ENCODE peak calls at places on chromosomes 16 and 17, in four cellular contexts. H is suprapubic skin, B is heart left ventricle, U is PC-3. L is an unnamed sample.

GRCh38 chr16:69397821-69398521 is 12.2 kb upstream of the TERF2 start:
- DNase-seq in B (peak; percentile 71), U (peak; percentile 47), H (no peak), L (peak; percentile 58)

GRCh38 chr17:65514541-65514940 is 46.9 kb downstream of the AXIN2 start:
- DNase-seq in B (no peak), U (no peak), H (peak; percentile 52), L (no peak)

GRCh38 chr17:42673885-42674754 is 2.7 kb downstream of the PLEKHH3 start:
- DNase-seq in U (no peak), H (peak; percentile 83), B (peak; percentile 87), L (no peak)

GRCh38 chr16:47565454-47565853 is 104.3 kb downstream of the PHKB start:
- DNase-seq in U (peak; percentile 12), H (peak; percentile 69), B (peak; percentile 61), L (peak; percentile 17)

GRCh38 chr16:23552171-23552570 is 5.0 kb downstream of the EARS2 start:
- DNase-seq in B (no peak), U (no peak), H (no peak), L (no peak)

GRCh38 chr16:75764154-75764768 is 38.0 kb upstream of the CPHXL start:
- DNase-seq in H (no peak), U (peak; percentile 64), B (peak; percentile 45), L (peak; percentile 79)

GRCh38 chr17:66691644-66692500 is 143.0 kb upstream of the CACNG5 start:
- DNase-seq in H (no peak), B (no peak), U (peak; percentile 78), L (no peak)

GRCh38 chr16:72172105-72173034 is at the start of gene PMFBP1:
- DNase-seq in U (peak; percentile 74), B (peak; percentile 39), H (no peak), L (peak; percentile 80)

GRCh38 chr16:83692224-83692623 is 115.6 kb upstream of the HSBP1 start:
- DNase-seq in B (no peak), U (no peak), H (no peak), L (no peak)

GRCh38 chr16:10332301-10332700 is 53.6 kb upstream of the ATF7IP2 start:
- DNase-seq in U (no peak), H (no peak), B (peak; percentile 13), L (no peak)

DNA sequence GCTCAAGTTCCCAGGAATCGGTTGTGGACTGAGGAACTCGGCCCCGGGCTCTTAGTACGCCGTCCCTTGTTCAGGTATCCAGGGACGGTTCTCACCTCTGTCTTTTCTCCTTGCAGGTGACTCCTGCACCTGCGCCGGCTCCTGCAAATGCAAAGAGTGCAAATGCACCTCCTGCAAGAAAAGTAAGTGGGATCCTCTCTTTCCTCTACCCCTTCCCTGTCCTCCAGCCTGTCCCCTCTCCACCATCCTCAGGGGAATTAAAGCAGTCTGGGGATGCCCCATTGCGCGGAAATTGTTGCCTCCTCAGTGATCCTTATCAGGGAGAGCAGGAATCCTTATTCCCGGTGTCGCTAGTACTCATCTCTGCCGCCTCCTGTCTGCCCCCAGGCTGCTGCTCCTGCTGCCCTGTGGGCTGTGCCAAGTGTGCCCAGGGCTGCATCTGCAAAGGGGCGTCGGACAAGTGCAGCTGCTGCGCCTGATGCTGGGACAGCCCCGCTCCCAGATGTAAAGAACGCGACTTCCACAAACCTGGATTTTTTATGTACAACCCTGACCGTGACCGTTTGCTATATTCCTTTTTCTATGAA is 585 bp downstream of the MT2A start:
- DNase-seq in H (no peak), B (no peak), U (no peak), L (no peak)
- H3K27ac ChIP-seq in H (peak overlapping the region; percentile 96), B (peak overlapping the region; percentile 86), U (peak overlapping the region; percentile 78), L (peak overlapping the region; percentile 90)

GRCh38 chr17:48606892-48607241 is 2.1 kb upstream of the HOXB6 start:
- DNase-seq in H (no peak), U (no peak), B (no peak), L (no peak)

GRCh38 chr17:48608921-48609505 is 1.8 kb downstream of the HOXB7 start:
- DNase-seq in H (no peak), B (no peak), U (no peak), L (no peak)

GRCh38 chr17:48609754-48610281 is 999 bp downstream of the HOXB7 start:
- DNase-seq in U (no peak), B (no peak), H (no peak), L (no peak)

GRCh38 chr17:48610282-48611211 is at the start of gene HOXB7:
- DNase-seq in B (peak; percentile 32), U (no peak), H (peak; percentile 91), L (no peak)

GRCh38 chr17:48608494-48608834 is 2.4 kb downstream of the HOXB7 start:
- DNase-seq in H (no peak), B (no peak), U (no peak), L (no peak)
- H3K4me3 ChIP-seq in H (no peak overlapping the region), B (no peak overlapping the region), U (no peak overlapping the region), L (no peak overlapping the region)

DNA sequence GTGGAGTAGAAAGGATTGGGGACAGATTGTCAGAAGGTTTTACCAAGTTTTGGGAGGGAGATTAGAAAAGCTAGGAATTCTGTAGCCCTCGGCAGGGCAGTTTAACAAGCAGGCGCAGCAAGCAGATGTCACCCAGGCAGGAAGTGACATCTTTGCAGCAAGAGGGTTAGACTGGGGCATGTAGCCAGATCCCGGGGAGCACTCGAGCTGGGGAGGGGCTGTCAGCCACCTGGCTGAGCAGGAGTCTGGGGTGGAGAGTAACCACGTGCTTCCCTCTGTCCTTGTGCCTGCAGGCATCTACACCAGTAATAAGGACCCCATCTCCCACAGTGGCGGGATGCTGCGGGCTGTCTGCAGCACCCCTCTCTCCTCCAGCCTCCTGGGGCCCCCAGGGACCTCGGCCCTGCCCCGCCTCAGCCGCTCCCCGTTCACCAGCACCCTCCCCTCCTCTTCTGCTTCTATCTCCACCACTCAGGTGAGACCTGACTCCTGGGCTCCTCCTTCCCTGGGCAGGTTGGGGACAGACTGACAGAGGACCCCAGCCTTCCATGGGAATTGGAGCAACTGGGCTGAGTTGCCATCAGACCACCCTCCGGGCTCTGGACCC is 12.2 kb downstream of the MLLT6 start:
- DNase-seq in H (no peak), U (no peak), B (no peak), L (no peak)
- H3K4me1 ChIP-seq in H (peaks cover 10% of the 10 kb centered on the region), U (no peaks in the 10 kb centered on the region), B (no peaks in the 10 kb centered on the region), L (peaks cover 6% of the 10 kb centered on the region)

GRCh38 chr16:88938119-88938932 is 38.7 kb downstream of the CBFA2T3 start:
- DNase-seq in B (no peak), U (no peak), H (no peak), L (no peak)

GRCh38 chr16:88939814-88940195 is 37.2 kb downstream of the CBFA2T3 start:
- DNase-seq in B (peak; percentile 76), H (no peak), U (no peak), L (no peak)

GRCh38 chr16:88936913-88937666 is 39.9 kb downstream of the CBFA2T3 start:
- DNase-seq in U (no peak), B (no peak), H (no peak), L (no peak)

GRCh38 chr16:88940196-88941050 is 36.6 kb downstream of the CBFA2T3 start:
- DNase-seq in B (no peak), U (no peak), H (no peak), L (no peak)

DNA sequence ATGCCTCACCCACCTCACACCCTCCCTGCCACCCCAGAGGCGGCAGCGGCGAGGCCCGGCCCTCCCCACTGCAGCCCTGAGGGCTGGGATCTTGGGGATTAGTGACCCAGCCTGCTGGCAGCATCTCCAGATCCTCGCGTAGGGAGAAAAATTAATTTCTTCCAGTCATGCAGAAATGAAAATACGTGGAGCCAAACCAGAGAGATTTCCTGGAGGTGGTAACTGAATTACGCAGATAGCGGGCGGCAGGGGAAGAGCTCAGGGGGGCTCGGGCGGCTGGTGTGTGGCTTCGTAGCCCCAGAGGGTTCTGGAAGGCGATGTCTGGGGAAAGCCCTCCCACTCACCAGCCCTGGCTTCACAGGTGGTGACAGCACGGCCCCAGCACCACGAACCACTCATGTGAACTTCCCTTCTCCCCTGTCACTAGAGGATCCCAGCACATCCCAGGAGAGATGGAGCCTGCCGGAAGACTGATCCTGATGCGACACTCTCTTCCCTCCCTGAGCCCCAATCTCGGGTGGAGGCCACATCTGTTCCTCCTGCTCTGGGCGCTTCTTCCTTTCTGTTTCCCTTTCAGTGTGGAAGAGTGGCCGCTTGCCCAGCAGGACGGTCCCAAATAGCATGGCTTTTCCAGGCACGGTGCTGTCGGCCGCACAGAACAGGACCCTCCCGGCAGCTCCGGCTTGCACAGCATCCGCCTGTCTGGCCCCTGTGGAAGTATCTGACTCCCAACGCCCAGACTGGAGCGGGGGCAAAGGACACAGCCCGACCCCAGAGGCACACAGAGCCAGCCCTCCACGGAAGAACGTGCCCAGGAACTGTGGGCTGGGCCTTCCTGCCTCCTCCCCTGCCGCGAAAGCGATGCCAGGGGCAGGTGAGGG is 37.8 kb downstream of the CBFA2T3 start:
- DNase-seq in H (no peak), B (peak; percentile 61), U (no peak), L (no peak)
- H3K27ac ChIP-seq in H (peak overlapping the region; percentile 57), B (peak overlapping the region; percentile 90), U (no peak overlapping the region), L (no peak overlapping the region)

GRCh38 chr17:77527836-77528505 is 387.2 kb downstream of the SEC14L1 start:
- DNase-seq in U (no peak), B (no peak), H (peak; percentile 35), L (no peak)
- H3K4me3 ChIP-seq in U (no peak overlapping the region), B (peak overlapping the region; percentile 36), H (peak overlapping the region; percentile 42), L (no peak overlapping the region)

GRCh38 chr17:82231312-82231561 is 2.4 kb downstream of the SLC16A3 start:
- DNase-seq in U (no peak), B (no peak), H (no peak), L (no peak)

GRCh38 chr17:82230627-82231311 is 1.9 kb downstream of the SLC16A3 start:
- DNase-seq in B (peak; percentile 90), U (peak; percentile 85), H (peak; percentile 88), L (peak; percentile 86)

GRCh38 chr17:82232322-82232785 is 3.5 kb downstream of the SLC16A3 start:
- DNase-seq in B (no peak), U (no peak), H (no peak), L (no peak)

GRCh38 chr17:82232876-82233785 is 4.3 kb downstream of the SLC16A3 start:
- DNase-seq in H (peak; percentile 60), U (no peak), B (no peak), L (no peak)

DNA sequence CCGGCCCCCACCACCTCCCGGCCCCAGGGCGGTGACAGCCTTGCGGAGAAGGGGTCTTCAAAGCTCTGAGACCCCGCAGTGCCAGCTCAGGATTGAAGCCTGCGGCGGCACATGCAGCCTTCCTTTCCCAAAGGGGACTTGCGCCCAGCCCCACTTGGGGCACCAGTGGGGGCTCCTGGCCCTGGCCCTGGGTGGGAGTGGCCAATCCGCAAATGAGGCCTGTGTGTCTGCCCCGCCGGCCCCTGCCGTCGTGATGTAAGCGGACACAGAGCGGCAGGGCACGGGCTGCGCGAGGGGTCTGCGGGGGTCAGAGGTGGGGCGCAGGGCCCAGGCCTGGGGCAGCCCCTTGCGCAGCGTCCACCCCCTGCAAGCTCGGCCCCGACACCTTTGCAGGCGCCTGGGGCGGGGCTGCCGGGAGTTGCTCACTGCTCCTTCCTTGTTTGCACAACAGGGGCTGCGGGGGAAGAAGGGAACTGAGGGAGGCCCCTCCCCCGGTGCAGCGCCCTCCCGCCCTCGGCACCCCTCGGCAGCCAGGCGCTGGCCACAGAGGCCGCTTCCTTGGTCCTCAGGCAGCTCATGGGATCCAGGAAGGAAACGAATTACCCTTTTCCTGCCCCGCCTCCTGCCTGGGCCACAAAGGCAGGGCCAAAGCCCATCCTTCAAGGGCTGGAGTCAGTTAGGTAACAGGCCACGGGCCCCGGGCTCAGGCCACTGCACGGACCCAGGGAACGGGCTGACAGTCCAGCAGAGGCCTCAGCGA is 2.9 kb downstream of the SLC16A3 start:
- DNase-seq in H (peak; percentile 87), U (peak; percentile 58), B (peak; percentile 83), L (peak; percentile 77)
- H3K4me1 ChIP-seq in H (peaks cover 69% of the 10 kb centered on the region), U (peaks cover 53% of the 10 kb centered on the region), B (peaks cover 39% of the 10 kb centered on the region), L (no peaks in the 10 kb centered on the region)

L was measured in small intestine.